ENCODE peak calls at places on chromosomes 2 and 18, in ten cellular contexts. One of them, this sample, is unnamed.

GRCh38 chr2:118387509-118387908 is 299.2 kb downstream of the INSIG2 start:
- DNase-seq in T-cell: no peak
- DNase-seq in kidney: no peak
- DNase-seq in breast epithelium: no peak
- DNase-seq in activated T-cell treated with anti-CD3 and anti-CD28 coated beads, Interleukin-2, amount 50 U/mL, for 4 hours: no peak
- DNase-seq in heart right ventricle: no peak
- DNase-seq in astrocyte of the spinal cord: peak; percentile 67
- DNase-seq in natural killer cell treated with Interleukin-12 subunit alpha and Interleukin-12 subunit beta and Interleukin-15 and Interleukin-18, amount 100 ng/mL, for 72 hours: no peak
- DNase-seq in activated CD4-positive, alpha-beta T cell treated with anti-CD3 and anti-CD28 coated beads for 24 hours: no peak
- DNase-seq in choroid plexus epithelial cell: peak; percentile 59
- DNase-seq in this sample: no peak

GRCh38 chr2:64466696-64467462 is 12.9 kb downstream of the LGALSL start:
- DNase-seq in T-cell: no peak
- DNase-seq in kidney: no peak
- DNase-seq in breast epithelium: no peak
- DNase-seq in activated T-cell treated with anti-CD3 and anti-CD28 coated beads, Interleukin-2, amount 50 U/mL, for 4 hours: no peak
- DNase-seq in heart right ventricle: no peak
- DNase-seq in astrocyte of the spinal cord: no peak
- DNase-seq in natural killer cell treated with Interleukin-12 subunit alpha and Interleukin-12 subunit beta and Interleukin-15 and Interleukin-18, amount 100 ng/mL, for 72 hours: no peak
- DNase-seq in activated CD4-positive, alpha-beta T cell treated with anti-CD3 and anti-CD28 coated beads for 24 hours: no peak
- DNase-seq in choroid plexus epithelial cell: peak; percentile 15
- DNase-seq in this sample: no peak

GRCh38 chr2:110674620-110675555 is 3.0 kb downstream of the BUB1 start:
- DNase-seq in T-cell: peak; percentile 30
- DNase-seq in kidney: no peak
- DNase-seq in breast epithelium: no peak
- DNase-seq in activated T-cell treated with anti-CD3 and anti-CD28 coated beads, Interleukin-2, amount 50 U/mL, for 4 hours: no peak
- DNase-seq in heart right ventricle: no peak
- DNase-seq in astrocyte of the spinal cord: peak; percentile 48
- DNase-seq in natural killer cell treated with Interleukin-12 subunit alpha and Interleukin-12 subunit beta and Interleukin-15 and Interleukin-18, amount 100 ng/mL, for 72 hours: peak; percentile 86
- DNase-seq in activated CD4-positive, alpha-beta T cell treated with anti-CD3 and anti-CD28 coated beads for 24 hours: no peak
- DNase-seq in choroid plexus epithelial cell: peak; percentile 64
- DNase-seq in this sample: no peak

GRCh38 chr18:7084080-7084765 is 33.4 kb downstream of the LAMA1 start:
- DNase-seq in T-cell: no peak
- DNase-seq in kidney: no peak
- DNase-seq in breast epithelium: no peak
- DNase-seq in activated T-cell treated with anti-CD3 and anti-CD28 coated beads, Interleukin-2, amount 50 U/mL, for 4 hours: no peak
- DNase-seq in heart right ventricle: no peak
- DNase-seq in astrocyte of the spinal cord: no peak
- DNase-seq in natural killer cell treated with Interleukin-12 subunit alpha and Interleukin-12 subunit beta and Interleukin-15 and Interleukin-18, amount 100 ng/mL, for 72 hours: no peak
- DNase-seq in activated CD4-positive, alpha-beta T cell treated with anti-CD3 and anti-CD28 coated beads for 24 hours: no peak
- DNase-seq in choroid plexus epithelial cell: peak; percentile 82
- DNase-seq in this sample: no peak

GRCh38 chr18:21826641-21827302 is 86.2 kb downstream of the MIB1 start:
- DNase-seq in T-cell: no peak
- DNase-seq in kidney: no peak
- DNase-seq in breast epithelium: no peak
- DNase-seq in activated T-cell treated with anti-CD3 and anti-CD28 coated beads, Interleukin-2, amount 50 U/mL, for 4 hours: no peak
- DNase-seq in heart right ventricle: no peak
- DNase-seq in astrocyte of the spinal cord: no peak
- DNase-seq in natural killer cell treated with Interleukin-12 subunit alpha and Interleukin-12 subunit beta and Interleukin-15 and Interleukin-18, amount 100 ng/mL, for 72 hours: no peak
- DNase-seq in activated CD4-positive, alpha-beta T cell treated with anti-CD3 and anti-CD28 coated beads for 24 hours: no peak
- DNase-seq in choroid plexus epithelial cell: no peak
- DNase-seq in this sample: no peak

GRCh38 chr18:35661483-35662146 is 80.1 kb downstream of the GALNT1 start:
- DNase-seq in T-cell: no peak
- DNase-seq in kidney: no peak
- DNase-seq in breast epithelium: no peak
- DNase-seq in activated T-cell treated with anti-CD3 and anti-CD28 coated beads, Interleukin-2, amount 50 U/mL, for 4 hours: no peak
- DNase-seq in heart right ventricle: no peak
- DNase-seq in astrocyte of the spinal cord: no peak
- DNase-seq in natural killer cell treated with Interleukin-12 subunit alpha and Interleukin-12 subunit beta and Interleukin-15 and Interleukin-18, amount 100 ng/mL, for 72 hours: no peak
- DNase-seq in activated CD4-positive, alpha-beta T cell treated with anti-CD3 and anti-CD28 coated beads for 24 hours: no peak
- DNase-seq in choroid plexus epithelial cell: no peak
- DNase-seq in this sample: no peak

GRCh38 chr2:37904450-37904849 is 20.6 kb upstream of the RMDN2 start:
- DNase-seq in T-cell: no peak
- DNase-seq in kidney: no peak
- DNase-seq in breast epithelium: no peak
- DNase-seq in activated T-cell treated with anti-CD3 and anti-CD28 coated beads, Interleukin-2, amount 50 U/mL, for 4 hours: no peak
- DNase-seq in heart right ventricle: no peak
- DNase-seq in astrocyte of the spinal cord: no peak
- DNase-seq in natural killer cell treated with Interleukin-12 subunit alpha and Interleukin-12 subunit beta and Interleukin-15 and Interleukin-18, amount 100 ng/mL, for 72 hours: no peak
- DNase-seq in activated CD4-positive, alpha-beta T cell treated with anti-CD3 and anti-CD28 coated beads for 24 hours: no peak
- DNase-seq in choroid plexus epithelial cell: no peak
- DNase-seq in this sample: no peak

GRCh38 chr2:23487735-23488492 is 102.9 kb downstream of the KLHL29 start:
- DNase-seq in T-cell: no peak
- DNase-seq in kidney: no peak
- DNase-seq in breast epithelium: peak; percentile 27
- DNase-seq in activated T-cell treated with anti-CD3 and anti-CD28 coated beads, Interleukin-2, amount 50 U/mL, for 4 hours: no peak
- DNase-seq in heart right ventricle: no peak
- DNase-seq in astrocyte of the spinal cord: peak; percentile 88
- DNase-seq in natural killer cell treated with Interleukin-12 subunit alpha and Interleukin-12 subunit beta and Interleukin-15 and Interleukin-18, amount 100 ng/mL, for 72 hours: no peak
- DNase-seq in activated CD4-positive, alpha-beta T cell treated with anti-CD3 and anti-CD28 coated beads for 24 hours: no peak
- DNase-seq in choroid plexus epithelial cell: peak; percentile 82
- DNase-seq in this sample: no peak

GRCh38 chr2:226002438-226002837 is 602.9 kb downstream of the NYAP2 start:
- DNase-seq in T-cell: no peak
- DNase-seq in kidney: no peak
- DNase-seq in breast epithelium: no peak
- DNase-seq in activated T-cell treated with anti-CD3 and anti-CD28 coated beads, Interleukin-2, amount 50 U/mL, for 4 hours: no peak
- DNase-seq in heart right ventricle: no peak
- DNase-seq in astrocyte of the spinal cord: peak; percentile 75
- DNase-seq in natural killer cell treated with Interleukin-12 subunit alpha and Interleukin-12 subunit beta and Interleukin-15 and Interleukin-18, amount 100 ng/mL, for 72 hours: no peak
- DNase-seq in activated CD4-positive, alpha-beta T cell treated with anti-CD3 and anti-CD28 coated beads for 24 hours: no peak
- DNase-seq in choroid plexus epithelial cell: peak; percentile 88
- DNase-seq in this sample: no peak

This sample was measured in naive thymus-derived CD8-positive, alpha-beta T cell.